ENCODE peak calls at places on chromosomes 1 and 21, in seven cellular contexts. Z is tibial nerve; T is PC-3; R is esophagus muscularis mucosa; V is effector memory CD4-positive, alpha-beta T cell; O is mucosa of descending colon; K is right cardiac atrium. E is an unnamed sample.

GRCh38 chr1:69506310-69506709 is 61.4 kb upstream of the LRRC7 start:
- DNase-seq in K (no peak), R (no peak), O (no peak), T (no peak), Z (no peak), V (no peak), E (no peak)

GRCh38 chr1:92567211-92567868 is 80.6 kb upstream of the GFI1 start:
- DNase-seq in O (no peak), T (peak; percentile 50), K (no peak), Z (no peak), R (no peak), V (no peak), E (no peak)

GRCh38 chr1:218250492-218250891 is 34.6 kb upstream of the RRP15 start:
- DNase-seq in V (no peak), Z (no peak), R (no peak), O (no peak), K (no peak), T (no peak), E (no peak)

GRCh38 chr1:223144914-223145313 is 1.9 kb upstream of the TLR5 start:
- DNase-seq in Z (no peak), O (no peak), K (no peak), V (no peak), R (no peak), T (no peak), E (no peak)

GRCh38 chr1:65431111-65431705 is 10.7 kb downstream of the LEPR start:
- DNase-seq in O (no peak), K (no peak), T (peak; percentile 58), Z (no peak), R (no peak), V (no peak), E (peak; percentile 78)

GRCh38 chr1:107359472-107360241 is 218.8 kb downstream of the NTNG1 start:
- DNase-seq in T (no peak), V (no peak), O (no peak), Z (no peak), K (no peak), R (no peak), E (peak; percentile 90)

GRCh38 chr1:90114521-90115141 is 119.7 kb downstream of the ZNF326 start:
- DNase-seq in T (peak; percentile 77), V (no peak), K (no peak), O (no peak), R (no peak), Z (no peak), E (peak; percentile 76)

GRCh38 chr1:95118019-95118499 is 904 bp downstream of the TLCD4 start:
- DNase-seq in V (no peak), Z (no peak), K (peak; percentile 69), O (no peak), R (no peak), T (no peak), E (no peak)

GRCh38 chr1:200409203-200409760 is 554 bp downstream of the ZNF281 start:
- DNase-seq in K (peak; percentile 75), Z (no peak), O (peak; percentile 62), V (peak; percentile 14), R (no peak), T (no peak), E (peak; percentile 60)

GRCh38 chr21:43809346-43809799 is 20.0 kb downstream of the RRP1 start:
- DNase-seq in K (peak; percentile 55), O (no peak), V (no peak), T (no peak), Z (no peak), R (no peak), E (peak; percentile 78)

GRCh38 chr1:27710574-27710973 is 15.2 kb upstream of the FAM76A start:
- DNase-seq in T (no peak), R (no peak), V (no peak), Z (no peak), K (no peak), O (no peak), E (no peak)

GRCh38 chr1:115199416-115200132 is 110.3 kb upstream of the TSPAN2 start:
- DNase-seq in V (no peak), Z (no peak), K (no peak), R (peak; percentile 37), T (no peak), O (no peak), E (no peak)

GRCh38 chr1:85201340-85202091 is 700 bp upstream of the SYDE2 start:
- DNase-seq in V (peak; percentile 54), T (peak; percentile 69), K (peak; percentile 91), O (peak; percentile 84), R (no peak), Z (peak; percentile 33), E (no peak)

GRCh38 chr1:28640766-28641165 is 2.1 kb downstream of the TAF12 start:
- DNase-seq in O (no peak), Z (no peak), V (peak; percentile 3), T (peak; percentile 43), R (no peak), K (no peak), E (peak; percentile 75)

GRCh38 chr1:4877426-4877825 is 223.0 kb downstream of the AJAP1 start:
- DNase-seq in R (no peak), O (no peak), Z (no peak), V (no peak), T (no peak), K (no peak), E (no peak)

GRCh38 chr1:153403421-153404085 is 12.7 kb upstream of the S100A8 start:
- DNase-seq in V (no peak), T (no peak), K (no peak), R (peak; percentile 74), Z (no peak), O (no peak), E (no peak)

GRCh38 chr1:161266836-161267235 is 8.3 kb downstream of the PCP4L1 start:
- DNase-seq in R (no peak), Z (no peak), V (no peak), O (no peak), T (no peak), K (no peak), E (no peak)

GRCh38 chr1:115343200-115343737 is 5.2 kb upstream of the NGF start:
- DNase-seq in O (no peak), K (no peak), V (no peak), Z (no peak), R (no peak), T (no peak), E (peak; percentile 53)

GRCh38 chr1:61282387-61282786 is 200.0 kb downstream of the NFIA start:
- DNase-seq in O (no peak), K (no peak), R (no peak), T (no peak), Z (no peak), V (no peak), E (no peak)

GRCh38 chr1:61279570-61279969 is 197.2 kb downstream of the NFIA start:
- DNase-seq in O (no peak), K (no peak), Z (no peak), V (no peak), R (peak; percentile 82), T (no peak), E (no peak)

GRCh38 chr1:61280457-61280856 is 198.1 kb downstream of the NFIA start:
- DNase-seq in R (no peak), T (no peak), K (no peak), O (no peak), Z (no peak), V (no peak), E (no peak)

GRCh38 chr1:61277129-61277801 is 194.9 kb downstream of the NFIA start:
- DNase-seq in R (peak; percentile 64), Z (no peak), O (no peak), T (no peak), K (peak; percentile 57), V (no peak), E (no peak)

GRCh38 chr1:61278966-61279365 is 196.6 kb downstream of the NFIA start:
- DNase-seq in V (no peak), Z (no peak), T (no peak), R (no peak), K (no peak), O (no peak), E (no peak)
- H3K4me1 ChIP-seq in V (no peaks in the 10 kb centered on the region), Z (peaks cover 64% of the 10 kb centered on the region), T (no peaks in the 10 kb centered on the region), R (peaks cover 53% of the 10 kb centered on the region), K (peaks cover 4% of the 10 kb centered on the region), O (no peaks in the 10 kb centered on the region), E (no peaks in the 10 kb centered on the region)

DNA sequence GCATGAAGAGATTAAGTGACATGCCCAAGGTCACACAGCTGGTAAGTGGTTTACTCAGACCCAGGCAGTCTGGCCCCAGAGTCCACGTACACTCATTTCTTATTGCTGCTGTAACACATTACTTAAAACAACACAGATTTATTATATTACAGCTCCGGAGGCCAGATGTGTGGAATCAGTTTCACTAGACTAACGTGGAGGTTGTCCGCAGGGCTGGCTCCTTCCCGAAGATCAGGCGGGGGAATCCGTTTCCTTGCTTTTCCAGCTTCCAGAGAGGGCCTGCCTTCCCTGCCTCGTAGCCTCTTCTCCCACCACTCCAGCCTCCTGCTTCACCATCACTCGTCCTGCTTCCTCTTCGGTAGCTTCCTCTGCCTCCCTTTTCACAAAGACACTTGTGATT is 81.2 kb downstream of the KCNN3 start:
- DNase-seq in O (no peak), V (no peak), Z (no peak), T (no peak), R (no peak), K (no peak), E (no peak)
- H3K4me1 ChIP-seq in O (peaks cover 2% of the 10 kb centered on the region), V (peaks cover 27% of the 10 kb centered on the region), Z (peaks cover 6% of the 10 kb centered on the region), T (peaks cover 9% of the 10 kb centered on the region), R (peaks cover 27% of the 10 kb centered on the region), K (no peaks in the 10 kb centered on the region), E (peaks cover 43% of the 10 kb centered on the region)

GRCh38 chr21:44929242-44929798 is 8.6 kb upstream of the ITGB2 start:
- DNase-seq in O (no peak), V (no peak), T (peak; percentile 26), K (no peak), Z (no peak), R (no peak), E (peak; percentile 75)
- H3K4me1 ChIP-seq in O (peaks cover 14% of the 10 kb centered on the region), V (peaks cover 64% of the 10 kb centered on the region), T (peaks cover 86% of the 10 kb centered on the region), K (no peaks in the 10 kb centered on the region), Z (peaks cover 77% of the 10 kb centered on the region), R (peaks cover 71% of the 10 kb centered on the region), E (peaks cover 91% of the 10 kb centered on the region)

GRCh38 chr1:81838600-81839218 is 38.0 kb downstream of the ADGRL2 start:
- DNase-seq in Z (no peak), V (no peak), K (no peak), R (no peak), T (no peak), O (no peak), E (no peak)

GRCh38 chr1:81834268-81834667 is 33.5 kb downstream of the ADGRL2 start:
- DNase-seq in V (no peak), K (no peak), T (no peak), O (no peak), R (no peak), Z (no peak), E (no peak)

GRCh38 chr1:81834921-81835698 is 34.4 kb downstream of the ADGRL2 start:
- DNase-seq in T (no peak), V (no peak), K (peak; percentile 64), Z (no peak), O (no peak), R (no peak), E (no peak)

GRCh38 chr1:81833722-81834121 is 33.0 kb downstream of the ADGRL2 start:
- DNase-seq in T (no peak), V (no peak), O (no peak), Z (no peak), R (no peak), K (no peak), E (no peak)

DNA sequence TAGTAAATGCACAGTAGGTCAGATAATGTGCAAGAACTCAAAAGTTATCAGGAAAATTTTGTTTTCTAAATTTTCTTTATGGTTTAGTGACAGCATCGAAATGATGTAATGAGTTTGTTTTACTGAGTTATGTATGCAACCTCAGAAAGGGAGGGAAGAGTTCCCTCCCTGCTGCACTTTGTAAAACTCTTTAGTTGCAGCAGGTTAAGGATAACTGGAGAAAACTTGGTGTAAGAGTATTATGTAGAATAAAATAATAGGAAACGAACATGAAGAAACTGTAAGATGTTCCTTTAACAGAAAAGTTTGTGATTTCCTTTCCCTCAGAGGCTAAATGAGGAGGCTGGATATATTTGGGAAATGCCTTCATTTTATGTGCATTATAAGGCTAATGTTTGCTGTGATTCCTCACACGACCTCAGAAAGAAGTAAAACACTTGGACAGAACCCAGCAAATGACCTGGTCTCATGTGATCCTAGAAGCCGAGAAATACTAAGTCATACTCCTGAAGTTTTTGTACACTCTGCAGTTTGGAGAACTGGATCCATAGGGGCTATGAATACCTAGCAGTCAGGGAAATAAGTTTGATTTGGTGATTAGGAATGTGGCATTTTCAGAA is 35.4 kb downstream of the ADGRL2 start:
- DNase-seq in V (no peak), R (no peak), T (no peak), K (no peak), O (no peak), Z (no peak), E (no peak)
- H3K4me1 ChIP-seq in V (no peaks in the 10 kb centered on the region), R (peaks cover 49% of the 10 kb centered on the region), T (no peaks in the 10 kb centered on the region), K (peaks cover 2% of the 10 kb centered on the region), O (peaks cover 2% of the 10 kb centered on the region), Z (peaks cover 45% of the 10 kb centered on the region), E (no peaks in the 10 kb centered on the region)

E was measured in Karpas-422.